ENCODE peak calls at places on chromosomes 4 and X, in eight cellular contexts. E, Y, F, K, R, G, Z and D are unnamed samples.

GRCh38 chrX:41588271-41588670 is 100.5 kb upstream of the GPR34 start:
- DNase-seq in Y (no peak), E (no peak), F (no peak), K (no peak), R (no peak), Z (no peak), G (no peak), D (no peak)

GRCh38 chrX:53223955-53224859 is 800 bp downstream of the KDM5C start:
- DNase-seq in R (peak; percentile 82), Z (no peak), G (no peak), K (no peak), E (peak; percentile 26), Y (no peak), F (no peak), D (no peak)

GRCh38 chrX:46327229-46328081 is 217.8 kb downstream of the ZNF674 start:
- DNase-seq in Z (peak; percentile 39), K (peak; percentile 51), E (peak; percentile 31), Y (no peak), G (peak; percentile 95), F (peak; percentile 89), R (peak; percentile 76), D (peak; percentile 59)

GRCh38 chr4:66562276-66562806 is 892.1 kb upstream of the EPHA5 start:
- DNase-seq in Y (no peak), F (no peak), K (no peak), E (no peak), R (peak; percentile 85), Z (no peak), G (no peak), D (no peak)

GRCh38 chr4:133095591-133095990 is 53.5 kb upstream of the PCDH10 start:
- DNase-seq in Y (no peak), Z (no peak), F (no peak), G (no peak), R (no peak), K (no peak), E (no peak), D (peak; percentile 22)

GRCh38 chr4:128583753-128584712 is 225.5 kb upstream of the JADE1 start:
- DNase-seq in Z (no peak), R (no peak), F (no peak), Y (no peak), E (peak; percentile 81), K (peak; percentile 88), G (no peak), D (no peak)

GRCh38 chrX:141669689-141670088 is 28.9 kb downstream of the SPANXD start:
- DNase-seq in F (no peak), Y (no peak), G (no peak), Z (no peak), E (no peak), K (no peak), R (no peak), D (peak; percentile 11)

GRCh38 chrX:15107367-15107988 is 162.4 kb downstream of the ASB9 start:
- DNase-seq in Y (no peak), K (no peak), F (no peak), G (no peak), E (no peak), R (peak; percentile 7), Z (no peak), D (no peak)

GRCh38 chr4:20813698-20814097 is 113.4 kb downstream of the PACRGL start:
- DNase-seq in G (no peak), Z (no peak), E (no peak), K (no peak), Y (no peak), F (no peak), R (no peak), D (no peak)

GRCh38 chrX:2427737-2428136 is 73.0 kb downstream of the DHRSX start:
- DNase-seq in K (no peak), G (no peak), Y (no peak), R (no peak), F (no peak), E (no peak), Z (no peak), D (no peak)

GRCh38 chr4:8392591-8393190 is 47.8 kb downstream of the ACOX3 start:
- DNase-seq in Y (no peak), E (no peak), G (no peak), F (no peak), R (no peak), K (no peak), Z (no peak), D (no peak)

GRCh38 chr4:8391972-8392371 is 48.6 kb downstream of the ACOX3 start:
- DNase-seq in Z (no peak), F (no peak), G (no peak), E (no peak), R (peak; percentile 63), Y (no peak), K (no peak), D (no peak)

GRCh38 chr4:8391071-8391470 is 49.5 kb downstream of the ACOX3 start:
- DNase-seq in Y (no peak), E (no peak), Z (no peak), K (no peak), R (no peak), F (no peak), G (no peak), D (no peak)

GRCh38 chr4:8388471-8388870 is 52.1 kb downstream of the ACOX3 start:
- DNase-seq in Y (no peak), R (no peak), Z (no peak), G (no peak), K (no peak), F (no peak), E (no peak), D (no peak)

DNA sequence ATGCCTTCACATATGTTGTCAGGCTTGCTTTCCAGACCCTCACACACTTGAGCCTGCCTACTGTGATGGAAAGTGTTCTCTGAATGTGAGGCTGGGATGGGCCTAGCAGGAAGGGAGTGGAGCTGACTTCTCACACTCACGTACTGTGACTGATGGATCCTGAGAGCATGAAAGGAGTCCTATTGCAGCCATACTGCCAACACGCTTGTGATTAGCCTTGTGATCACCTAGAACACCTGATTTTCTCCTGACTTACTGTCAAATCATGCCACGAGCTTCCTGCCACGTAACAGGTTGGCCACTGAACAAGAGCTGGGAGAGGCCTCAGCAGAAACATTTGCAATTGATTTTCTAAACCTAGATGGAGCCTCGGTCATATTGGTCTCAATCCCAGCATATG is 49.9 kb downstream of the ACOX3 start:
- DNase-seq in Y (no peak), G (no peak), Z (no peak), F (no peak), K (no peak), R (no peak), E (no peak), D (no peak)
- H3K4me3 ChIP-seq in Y (no peak overlapping the region), G (no peak overlapping the region), Z (no peak overlapping the region), F (no peak overlapping the region), K (no peak overlapping the region), R (no peak overlapping the region), E (no peak overlapping the region), D (no peak overlapping the region)

GRCh38 chrX:12985336-12985735 is 10.4 kb downstream of the TMSB4X start:
- DNase-seq in F (no peak), Z (no peak), K (no peak), R (no peak), G (no peak), Y (no peak), E (no peak), D (no peak)

GRCh38 chrX:12987340-12987739 is 12.4 kb downstream of the TMSB4X start:
- DNase-seq in E (no peak), K (no peak), G (no peak), F (no peak), R (no peak), Z (no peak), Y (no peak), D (no peak)

GRCh38 chrX:12987900-12988594 is 13.1 kb downstream of the TMSB4X start:
- DNase-seq in Z (no peak), E (no peak), G (no peak), F (peak; percentile 42), Y (no peak), R (no peak), K (no peak), D (no peak)

GRCh38 chrX:12986164-12986779 is 11.4 kb downstream of the TMSB4X start:
- DNase-seq in Y (no peak), Z (no peak), F (no peak), R (no peak), K (no peak), G (no peak), E (no peak), D (no peak)

DNA sequence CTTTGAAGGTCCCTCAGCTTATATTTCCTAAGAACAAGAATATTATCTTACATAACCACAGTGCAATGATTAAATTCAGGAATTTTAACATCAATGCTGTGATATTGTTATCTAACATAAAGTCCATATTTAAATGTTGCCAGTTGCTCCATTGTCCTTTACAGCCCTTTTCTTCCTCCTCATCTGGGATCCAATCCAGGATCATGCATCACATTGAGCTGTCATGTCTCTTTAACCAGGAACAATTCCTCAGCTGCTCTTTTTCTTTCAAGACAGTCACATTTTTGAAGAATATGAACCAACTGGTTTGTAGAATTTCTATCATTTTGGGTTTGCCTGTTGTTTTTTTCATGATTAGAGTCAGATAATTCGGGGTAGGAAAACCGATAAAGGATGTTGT is 12.0 kb downstream of the TMSB4X start:
- DNase-seq in Y (no peak), G (no peak), Z (no peak), R (no peak), E (no peak), F (no peak), K (no peak), D (no peak)
- TF ChIP-seq CTCF in Y (no peak), G (no peak), Z (no peak), R (no peak), E (no peak), F (no peak), K (no peak), D (no peak)

GRCh38 chr4:85318415-85318814 is 156.5 kb upstream of the ARHGAP24 start:
- DNase-seq in Z (no peak), G (no peak), K (no peak), F (no peak), R (peak; percentile 89), E (no peak), Y (no peak), D (no peak)
- H3K4me3 ChIP-seq in Z (no peak overlapping the region), G (no peak overlapping the region), K (no peak overlapping the region), F (no peak overlapping the region), R (no peak overlapping the region), E (no peak overlapping the region), Y (no peak overlapping the region), D (no peak overlapping the region)

GRCh38 chr4:100175853-100176252 is 14.4 kb downstream of the DDIT4L start:
- DNase-seq in G (no peak), E (no peak), Z (no peak), K (no peak), F (no peak), R (no peak), Y (no peak), D (no peak)

GRCh38 chr4:100174985-100175383 is 15.3 kb downstream of the DDIT4L start:
- DNase-seq in R (no peak), E (no peak), K (no peak), G (no peak), Y (no peak), Z (no peak), F (no peak), D (no peak)

GRCh38 chr4:100177126-100177525 is 13.1 kb downstream of the DDIT4L start:
- DNase-seq in K (no peak), E (no peak), Y (no peak), F (no peak), Z (no peak), G (no peak), R (no peak), D (no peak)

DNA sequence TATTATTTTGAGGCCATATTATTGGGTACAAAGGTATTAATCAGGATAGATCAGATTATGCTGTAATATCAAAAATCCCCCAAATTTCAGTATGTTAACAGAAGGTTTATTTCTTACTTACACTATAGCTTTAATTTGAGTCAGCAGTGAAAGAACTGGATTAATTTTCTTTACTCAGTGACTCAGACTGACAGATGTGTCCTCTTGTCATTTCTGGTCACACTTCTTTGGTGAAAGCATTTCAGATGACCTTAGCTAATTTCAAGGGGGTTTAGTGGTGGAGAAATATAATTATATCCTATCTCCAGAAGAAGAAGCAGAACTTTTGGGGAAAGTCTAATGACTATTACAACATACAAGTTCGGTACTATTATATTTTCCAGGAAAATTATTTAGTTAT is 12.4 kb downstream of the DDIT4L start:
- DNase-seq in G (no peak), Y (no peak), Z (no peak), K (no peak), R (peak; percentile 17), E (no peak), F (no peak), D (no peak)
- TF ChIP-seq CTCF in G (no peak), Y (no peak), Z (no peak), K (no peak), R (no peak), E (no peak), F (no peak), D (no peak)